ENCODE peak calls at places on chromosomes 11 and 22, in six cellular contexts. One of them, this sample, is unnamed.

GRCh38 chr11:105689636-105690035 is 79.8 kb downstream of the GRIA4 start:
- DNase-seq in NB4: no peak
- DNase-seq in fibroblast of the aortic adventitia: no peak
- DNase-seq in breast epithelium: no peak
- DNase-seq in fibroblast of pulmonary artery: no peak
- DNase-seq in fibroblast of mammary gland: no peak
- DNase-seq in this sample: no peak

GRCh38 chr11:77377734-77378133 is 76.2 kb upstream of the GDPD4 start:
- DNase-seq in NB4: no peak
- DNase-seq in fibroblast of the aortic adventitia: no peak
- DNase-seq in breast epithelium: no peak
- DNase-seq in fibroblast of pulmonary artery: peak
- DNase-seq in fibroblast of mammary gland: no peak
- DNase-seq in this sample: no peak

GRCh38 chr22:49673048-49673447 is 154.6 kb downstream of the BRD1 start:
- DNase-seq in NB4: no peak
- DNase-seq in fibroblast of the aortic adventitia: no peak
- DNase-seq in breast epithelium: peak
- DNase-seq in fibroblast of pulmonary artery: no peak
- DNase-seq in fibroblast of mammary gland: no peak
- DNase-seq in this sample: no peak

GRCh38 chr11:101441747-101442146 is 142.1 kb downstream of the TRPC6 start:
- DNase-seq in NB4: no peak
- DNase-seq in fibroblast of the aortic adventitia: no peak
- DNase-seq in breast epithelium: peak
- DNase-seq in fibroblast of pulmonary artery: no peak
- DNase-seq in fibroblast of mammary gland: peak
- DNase-seq in this sample: peak

GRCh38 chr11:94776351-94777321 is 8.5 kb downstream of the AMOTL1 start:
- DNase-seq in NB4: no peak
- DNase-seq in fibroblast of the aortic adventitia: peak
- DNase-seq in breast epithelium: no peak
- DNase-seq in fibroblast of pulmonary artery: peak
- DNase-seq in fibroblast of mammary gland: peak
- DNase-seq in this sample: peak

GRCh38 chr22:50175921-50176849 is 5.7 kb downstream of the PANX2 start:
- DNase-seq in NB4: no peak
- DNase-seq in fibroblast of the aortic adventitia: no peak
- DNase-seq in breast epithelium: no peak
- DNase-seq in fibroblast of pulmonary artery: no peak
- DNase-seq in fibroblast of mammary gland: no peak
- DNase-seq in this sample: no peak

GRCh38 chr22:23772315-23773246 is at the start of gene MMP11:
- DNase-seq in NB4: peak
- DNase-seq in fibroblast of the aortic adventitia: peak
- DNase-seq in breast epithelium: no peak
- DNase-seq in fibroblast of pulmonary artery: no peak
- DNase-seq in fibroblast of mammary gland: no peak
- DNase-seq in this sample: no peak

GRCh38 chr11:109996060-109996459 is 97.1 kb upstream of the ZC3H12C start:
- DNase-seq in NB4: no peak
- DNase-seq in fibroblast of the aortic adventitia: no peak
- DNase-seq in breast epithelium: no peak
- DNase-seq in fibroblast of pulmonary artery: no peak
- DNase-seq in fibroblast of mammary gland: no peak
- DNase-seq in this sample: no peak

GRCh38 chr22:29338398-29338797 is 22.9 kb upstream of the RASL10A start:
- DNase-seq in NB4: no peak
- DNase-seq in fibroblast of the aortic adventitia: no peak
- DNase-seq in breast epithelium: no peak
- DNase-seq in fibroblast of pulmonary artery: no peak
- DNase-seq in fibroblast of mammary gland: no peak
- DNase-seq in this sample: no peak

GRCh38 chr22:43436536-43437267 is 24.9 kb downstream of the MPPED1 start:
- DNase-seq in NB4: no peak
- DNase-seq in fibroblast of the aortic adventitia: no peak
- DNase-seq in breast epithelium: no peak
- DNase-seq in fibroblast of pulmonary artery: no peak
- DNase-seq in fibroblast of mammary gland: no peak
- DNase-seq in this sample: no peak

GRCh38 chr22:17400305-17400704 is 31.0 kb downstream of the CECR2 start:
- DNase-seq in NB4: no peak
- DNase-seq in fibroblast of the aortic adventitia: peak
- DNase-seq in breast epithelium: no peak
- DNase-seq in fibroblast of pulmonary artery: peak
- DNase-seq in fibroblast of mammary gland: no peak
- DNase-seq in this sample: no peak

GRCh38 chr11:19370100-19370861 is 129.5 kb upstream of the E2F8 start:
- DNase-seq in NB4: peak
- DNase-seq in fibroblast of the aortic adventitia: peak
- DNase-seq in breast epithelium: no peak
- DNase-seq in fibroblast of pulmonary artery: peak
- DNase-seq in fibroblast of mammary gland: peak
- DNase-seq in this sample: peak

GRCh38 chr11:123217897-123218296 is 22.8 kb upstream of the CLMP start:
- DNase-seq in NB4: no peak
- DNase-seq in fibroblast of the aortic adventitia: no peak
- DNase-seq in breast epithelium: no peak
- DNase-seq in fibroblast of pulmonary artery: no peak
- DNase-seq in fibroblast of mammary gland: no peak
- DNase-seq in this sample: no peak

GRCh38 chr11:134293119-134294113 is 17.2 kb downstream of the GLB1L3 start:
- DNase-seq in NB4: no peak
- DNase-seq in fibroblast of the aortic adventitia: no peak
- DNase-seq in breast epithelium: no peak
- DNase-seq in fibroblast of pulmonary artery: no peak
- DNase-seq in fibroblast of mammary gland: no peak
- DNase-seq in this sample: no peak

GRCh38 chr11:119743041-119743440 is 14.0 kb upstream of the NECTIN1 start:
- DNase-seq in NB4: no peak
- DNase-seq in fibroblast of the aortic adventitia: no peak
- DNase-seq in breast epithelium: no peak
- DNase-seq in fibroblast of pulmonary artery: no peak
- DNase-seq in fibroblast of mammary gland: no peak
- DNase-seq in this sample: no peak

GRCh38 chr11:33967451-33967850 is 75.6 kb upstream of the LMO2 start:
- DNase-seq in NB4: peak
- DNase-seq in fibroblast of the aortic adventitia: no peak
- DNase-seq in breast epithelium: no peak
- DNase-seq in fibroblast of pulmonary artery: no peak
- DNase-seq in fibroblast of mammary gland: no peak
- DNase-seq in this sample: no peak

GRCh38 chr11:81870815-81871214 is 862.8 kb downstream of the FAM181B start:
- DNase-seq in NB4: no peak
- DNase-seq in fibroblast of the aortic adventitia: no peak
- DNase-seq in breast epithelium: no peak
- DNase-seq in fibroblast of pulmonary artery: no peak
- DNase-seq in fibroblast of mammary gland: no peak
- DNase-seq in this sample: no peak

GRCh38 chr22:23831261-23831660 is 7.5 kb downstream of the DERL3 start:
- DNase-seq in NB4: no peak
- DNase-seq in fibroblast of the aortic adventitia: no peak
- DNase-seq in breast epithelium: no peak
- DNase-seq in fibroblast of pulmonary artery: no peak
- DNase-seq in fibroblast of mammary gland: no peak
- DNase-seq in this sample: no peak

GRCh38 chr11:9070740-9071476 is 20.5 kb downstream of the SCUBE2 start:
- DNase-seq in NB4: no peak
- DNase-seq in fibroblast of the aortic adventitia: no peak
- DNase-seq in breast epithelium: no peak
- DNase-seq in fibroblast of pulmonary artery: no peak
- DNase-seq in fibroblast of mammary gland: no peak
- DNase-seq in this sample: no peak
- H3K4me3 ChIP-seq in NB4: no peak
- H3K4me3 ChIP-seq in fibroblast of the aortic adventitia: no peak
- H3K4me3 ChIP-seq in breast epithelium: no peak
- H3K4me3 ChIP-seq in fibroblast of pulmonary artery: no peak
- H3K4me3 ChIP-seq in fibroblast of mammary gland: no peak
- H3K4me3 ChIP-seq in this sample: no peak

GRCh38 chr11:93493252-93493897 is 49.8 kb downstream of the SMCO4 start:
- DNase-seq in NB4: no peak
- DNase-seq in fibroblast of the aortic adventitia: no peak
- DNase-seq in breast epithelium: no peak
- DNase-seq in fibroblast of pulmonary artery: no peak
- DNase-seq in fibroblast of mammary gland: no peak
- DNase-seq in this sample: no peak
- TF ChIP-seq CTCF in NB4: no peak
- TF ChIP-seq CTCF in fibroblast of the aortic adventitia: no peak
- TF ChIP-seq CTCF in breast epithelium: no peak
- TF ChIP-seq CTCF in fibroblast of pulmonary artery: no peak
- TF ChIP-seq CTCF in fibroblast of mammary gland: no peak
- TF ChIP-seq CTCF in this sample: no peak

DNA sequence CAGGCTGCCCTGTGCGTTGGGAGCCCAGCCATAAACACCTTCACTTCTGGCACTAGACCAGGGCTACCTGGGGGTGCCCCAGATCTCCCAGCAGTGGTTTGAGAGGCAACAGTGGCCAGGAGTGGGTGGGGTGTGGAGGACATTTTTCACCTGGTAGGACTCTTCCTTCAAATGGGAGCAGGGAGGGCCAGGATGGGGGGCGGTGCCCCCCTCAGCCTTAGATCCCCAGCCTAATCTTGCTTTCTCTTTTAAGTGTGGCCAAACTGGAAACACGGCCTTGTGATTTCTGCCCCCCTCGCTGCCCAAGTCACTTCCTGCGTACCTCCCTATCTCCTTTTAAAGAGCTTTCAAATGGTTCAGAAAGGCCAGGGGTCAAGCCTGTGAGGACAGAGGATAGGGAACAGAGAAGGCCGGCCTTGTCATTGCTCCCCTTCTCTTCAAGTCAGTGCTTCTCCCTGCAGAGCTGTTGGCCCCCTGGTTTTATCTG is 799 bp downstream of the KCNJ5 start:
- DNase-seq in NB4: no peak
- DNase-seq in fibroblast of the aortic adventitia: no peak
- DNase-seq in breast epithelium: no peak
- DNase-seq in fibroblast of pulmonary artery: no peak
- DNase-seq in fibroblast of mammary gland: no peak
- DNase-seq in this sample: no peak
- H3K4me3 ChIP-seq in NB4: no peak
- H3K4me3 ChIP-seq in fibroblast of the aortic adventitia: no peak
- H3K4me3 ChIP-seq in breast epithelium: peak
- H3K4me3 ChIP-seq in fibroblast of pulmonary artery: no peak
- H3K4me3 ChIP-seq in fibroblast of mammary gland: no peak
- H3K4me3 ChIP-seq in this sample: no peak

DNA sequence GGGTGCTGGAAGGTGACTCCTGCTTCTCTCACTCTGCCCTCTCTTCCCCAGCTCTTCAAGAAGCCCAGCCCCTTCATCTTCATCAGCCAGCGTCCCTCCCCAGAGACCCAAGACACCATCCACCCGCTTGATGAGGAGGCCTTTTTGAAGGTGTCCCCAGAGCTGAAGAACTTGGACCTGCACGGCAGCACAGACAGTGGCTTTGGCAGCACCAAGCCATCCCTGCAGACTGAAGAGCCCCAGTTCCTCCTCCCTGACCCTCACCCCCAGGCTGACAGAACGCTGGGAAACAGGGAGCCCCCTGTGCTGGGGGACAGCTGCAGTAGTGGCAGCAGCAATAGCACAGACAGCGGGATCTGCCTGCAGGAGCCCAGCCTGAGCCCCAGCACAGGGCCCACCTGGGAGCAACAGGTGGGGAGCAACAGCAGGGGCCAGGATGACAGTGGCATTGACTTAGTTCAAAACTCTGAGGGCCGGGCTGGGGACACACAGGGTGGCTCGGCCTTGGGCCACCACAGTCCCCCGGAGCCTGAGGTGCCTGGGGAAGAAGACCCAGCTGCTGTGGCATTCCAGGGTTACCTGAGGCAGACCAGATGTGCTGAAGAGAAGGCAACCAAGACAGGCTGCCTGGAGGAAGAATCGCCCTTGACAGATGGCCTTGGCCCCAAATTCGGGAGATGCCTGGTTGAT is 12.6 kb downstream of the IL10RA start:
- DNase-seq in NB4: no peak
- DNase-seq in fibroblast of the aortic adventitia: no peak
- DNase-seq in breast epithelium: no peak
- DNase-seq in fibroblast of pulmonary artery: no peak
- DNase-seq in fibroblast of mammary gland: no peak
- DNase-seq in this sample: no peak
- TF ChIP-seq CTCF in NB4: no peak
- TF ChIP-seq CTCF in fibroblast of the aortic adventitia: no peak
- TF ChIP-seq CTCF in breast epithelium: no peak
- TF ChIP-seq CTCF in fibroblast of pulmonary artery: no peak
- TF ChIP-seq CTCF in fibroblast of mammary gland: no peak
- TF ChIP-seq CTCF in this sample: no peak

GRCh38 chr22:44834065-44834464 is 81.7 kb downstream of the ARHGAP8 start:
- DNase-seq in NB4: no peak
- DNase-seq in fibroblast of the aortic adventitia: no peak
- DNase-seq in breast epithelium: no peak
- DNase-seq in fibroblast of pulmonary artery: no peak
- DNase-seq in fibroblast of mammary gland: no peak
- DNase-seq in this sample: no peak
- H3K4me3 ChIP-seq in NB4: no peak
- H3K4me3 ChIP-seq in fibroblast of the aortic adventitia: no peak
- H3K4me3 ChIP-seq in breast epithelium: no peak
- H3K4me3 ChIP-seq in fibroblast of pulmonary artery: no peak
- H3K4me3 ChIP-seq in fibroblast of mammary gland: no peak
- H3K4me3 ChIP-seq in this sample: no peak

GRCh38 chr11:1694064-1694845 is 2.7 kb upstream of the KRTAP5-6 start:
- DNase-seq in NB4: peak
- DNase-seq in fibroblast of the aortic adventitia: peak
- DNase-seq in breast epithelium: peak
- DNase-seq in fibroblast of pulmonary artery: peak
- DNase-seq in fibroblast of mammary gland: peak
- DNase-seq in this sample: peak
- TF ChIP-seq CTCF in NB4: peak
- TF ChIP-seq CTCF in fibroblast of the aortic adventitia: peak
- TF ChIP-seq CTCF in breast epithelium: peak
- TF ChIP-seq CTCF in fibroblast of pulmonary artery: peak
- TF ChIP-seq CTCF in fibroblast of mammary gland: peak
- TF ChIP-seq CTCF in this sample: peak

DNA sequence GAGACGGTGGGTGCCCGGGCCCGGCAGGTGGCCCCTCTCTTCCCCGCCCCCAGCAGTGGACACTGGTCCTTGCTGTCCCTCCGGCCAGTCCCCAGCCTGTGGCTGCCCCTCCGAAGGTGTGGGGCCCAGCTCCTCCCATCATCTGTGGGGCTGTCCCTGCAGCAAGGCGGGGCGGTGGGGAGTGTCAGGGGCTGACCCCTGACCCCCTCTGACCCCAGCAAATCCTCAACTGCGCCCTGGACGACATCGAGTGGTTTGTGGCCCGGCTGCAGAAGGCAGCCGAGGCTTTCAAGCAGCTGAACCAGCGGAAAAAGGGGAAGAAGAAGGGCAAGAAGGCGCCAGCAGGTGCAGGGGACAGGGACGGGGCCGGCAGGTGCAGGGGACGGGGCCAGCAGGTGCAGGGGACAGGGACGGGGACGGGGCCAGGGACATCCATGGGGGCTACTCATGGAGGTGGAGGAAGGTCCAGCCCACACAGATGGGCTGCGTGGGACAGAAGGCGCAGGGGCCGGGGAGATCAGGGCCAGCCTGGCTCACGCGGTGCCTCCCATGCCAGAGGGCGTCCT is 15.4 kb downstream of the EPS8L2 start:
- DNase-seq in NB4: no peak
- DNase-seq in fibroblast of the aortic adventitia: no peak
- DNase-seq in breast epithelium: no peak
- DNase-seq in fibroblast of pulmonary artery: no peak
- DNase-seq in fibroblast of mammary gland: no peak
- DNase-seq in this sample: no peak
- H3K4me3 ChIP-seq in NB4: no peak
- H3K4me3 ChIP-seq in fibroblast of the aortic adventitia: no peak
- H3K4me3 ChIP-seq in breast epithelium: no peak
- H3K4me3 ChIP-seq in fibroblast of pulmonary artery: no peak
- H3K4me3 ChIP-seq in fibroblast of mammary gland: no peak
- H3K4me3 ChIP-seq in this sample: no peak

This sample was measured in cardiac fibroblast.